ENCODE peak calls at places on chromosome 4, in seven cellular contexts. B is PC-9; D is endothelial cell; N is nephron progenitor cell; F is H4; U is caudate nucleus; J is activated CD4-positive, alpha-beta T cell treated with anti-CD3 and anti-CD28 coated beads, Interleukin-2, amount 50 U/mL, for 48 hours. I is an unnamed sample.

GRCh38 chr4:88162636-88163035 is 4.2 kb upstream of the ABCG2 start:
- DNase-seq in B (peak; percentile 72), D (no peak), N (peak; percentile 35), F (no peak), U (no peak), J (no peak), I (no peak)

GRCh38 chr4:1793496-1793840 is 375 bp downstream of the FGFR3 start:
- DNase-seq in B (no peak), D (peak; percentile 31), N (peak; percentile 68), F (no peak), U (no peak), J (peak; percentile 43), I (no peak)

GRCh38 chr4:71602271-71602890 is 181.5 kb downstream of the GC start:
- DNase-seq in B (no peak), D (no peak), N (no peak), F (peak; percentile 30), U (no peak), J (no peak), I (no peak)

GRCh38 chr4:76011700-76012387 is 4.5 kb upstream of the CXCL9 start:
- DNase-seq in B (no peak), D (no peak), N (no peak), F (peak; percentile 53), U (no peak), J (no peak), I (no peak)

GRCh38 chr4:72375050-72375736 is 193.8 kb downstream of the ADAMTS3 start:
- DNase-seq in B (peak; percentile 34), D (no peak), N (no peak), F (peak; percentile 64), U (no peak), J (no peak), I (no peak)

GRCh38 chr4:142351958-142352357 is 494.1 kb downstream of the INPP4B start:
- DNase-seq in B (no peak), D (no peak), N (no peak), F (no peak), U (no peak), J (no peak), I (no peak)

GRCh38 chr4:108367751-108368150 is 199.0 kb upstream of the LEF1 start:
- DNase-seq in B (no peak), D (no peak), N (no peak), F (no peak), U (no peak), J (no peak), I (no peak)

GRCh38 chr4:118835896-118836762 is at the start of gene SEC24D:
- DNase-seq in B (peak; percentile 47), D (peak; percentile 98), N (peak; percentile 93), F (peak; percentile 79), U (peak; percentile 5), J (peak; percentile 86), I (peak; percentile 73)

GRCh38 chr4:48985976-48986653 is at the start of gene CWH43:
- DNase-seq in B (no peak), D (peak; percentile 10), N (peak; percentile 17), F (no peak), U (no peak), J (no peak), I (no peak)

GRCh38 chr4:74370912-74371311 is 6.0 kb downstream of the EREG start:
- DNase-seq in B (peak; percentile 41), D (peak; percentile 44), N (peak; percentile 29), F (peak; percentile 74), U (no peak), J (peak; percentile 17), I (no peak)

GRCh38 chr4:182111586-182111985 is 131.6 kb upstream of the TENM3 start:
- DNase-seq in B (no peak), D (no peak), N (no peak), F (no peak), U (no peak), J (no peak), I (no peak)

GRCh38 chr4:173490817-173491518 is 39.1 kb downstream of the HAND2 start:
- DNase-seq in B (no peak), D (no peak), N (no peak), F (peak; percentile 77), U (no peak), J (no peak), I (no peak)

GRCh38 chr4:139887962-139888735 is 222.5 kb downstream of the MGST2 start:
- DNase-seq in B (no peak), D (no peak), N (no peak), F (no peak), U (no peak), J (no peak), I (no peak)

GRCh38 chr4:53844133-53844532 is 220.3 kb downstream of the CHIC2 start:
- DNase-seq in B (no peak), D (no peak), N (peak; percentile 47), F (no peak), U (no peak), J (no peak), I (no peak)

GRCh38 chr4:182589100-182589499 is 328.1 kb downstream of the DCTD start:
- DNase-seq in B (no peak), D (no peak), N (no peak), F (no peak), U (no peak), J (no peak), I (no peak)